ENCODE peak calls at places on chromosomes 2 and 18, in four cellular contexts. R, A, G and Q are unnamed samples.
A peak's percentile ranks its signal among the peaks of the same experiment; 100 is the strongest.

GRCh38 chr18:67266591-67267237 is 249.8 kb downstream of the DSEL start:
- DNase-seq in R (no peak), A (peak; percentile 13), G (no peak), Q (no peak)

GRCh38 chr18:30945769-30946168 is 96.8 kb downstream of the DSC3 start:
- DNase-seq in R (no peak), A (no peak), G (no peak), Q (no peak)

GRCh38 chr2:222797308-222797707 is 63.5 kb upstream of the ACSL3 start:
- DNase-seq in R (no peak), A (peak; percentile 54), G (no peak), Q (no peak)

GRCh38 chr2:56464613-56465012 is 280.8 kb downstream of the CCDC85A start:
- DNase-seq in R (no peak), A (no peak), G (no peak), Q (no peak)

GRCh38 chr2:12841021-12841420 is 124.3 kb downstream of the TRIB2 start:
- DNase-seq in R (no peak), A (no peak), G (no peak), Q (no peak)

GRCh38 chr18:59660398-59660797 is 36.8 kb downstream of the CCBE1 start:
- DNase-seq in R (no peak), A (no peak), G (no peak), Q (no peak)

GRCh38 chr2:219209236-219209635 is 2.7 kb downstream of the ZFAND2B start:
- DNase-seq in R (no peak), A (no peak), G (no peak), Q (no peak)

GRCh38 chr2:164014068-164014577 is 278.3 kb upstream of the FIGN start:
- DNase-seq in R (no peak), A (no peak), G (no peak), Q (no peak)

GRCh38 chr2:238381341-238382130 is 45.2 kb upstream of the ASB1 start:
- DNase-seq in R (no peak), A (no peak), G (peak; percentile 50), Q (no peak)

GRCh38 chr2:105149272-105149671 is 92.3 kb upstream of the GPR45 start:
- DNase-seq in R (no peak), A (no peak), G (no peak), Q (no peak)

GRCh38 chr2:69619725-69620124 is 23.8 kb downstream of the AAK1 start:
- DNase-seq in R (no peak), A (peak; percentile 61), G (no peak), Q (no peak)

GRCh38 chr2:171923206-171923605 is 945 bp downstream of the HAT1 start:
- DNase-seq in R (no peak), A (no peak), G (no peak), Q (peak; percentile 21)

GRCh38 chr2:18701981-18702380 is 112.6 kb upstream of the NT5C1B start:
- DNase-seq in R (no peak), A (no peak), G (no peak), Q (no peak)

GRCh38 chr18:75489493-75490190 is 62.1 kb upstream of the SMIM21 start:
- DNase-seq in R (no peak), A (no peak), G (no peak), Q (no peak)

GRCh38 chr2:133400411-133400810 is 167.9 kb downstream of the NCKAP5 start:
- DNase-seq in R (no peak), A (no peak), G (no peak), Q (no peak)

GRCh38 chr2:8406271-8406670 is 275.6 kb upstream of the ID2 start:
- DNase-seq in R (no peak), A (no peak), G (no peak), Q (no peak)

GRCh38 chr2:38601463-38602135 is 1.1 kb downstream of the HNRNPLL start:
- DNase-seq in R (no peak), A (peak; percentile 53), G (no peak), Q (no peak)

GRCh38 chr2:235936493-235936892 is 231.7 kb downstream of the GBX2 start:
- DNase-seq in R (peak; percentile 56), A (peak; percentile 70), G (no peak), Q (no peak)

GRCh38 chr2:188695953-188696352 is 278.2 kb upstream of the COL3A1 start:
- DNase-seq in R (no peak), A (no peak), G (no peak), Q (no peak)

GRCh38 chr2:109545828-109546713 is 67.7 kb downstream of the SEPTIN10 start:
- DNase-seq in R (peak; percentile 67), A (peak; percentile 71), G (peak; percentile 53), Q (peak; percentile 67)

DNA sequence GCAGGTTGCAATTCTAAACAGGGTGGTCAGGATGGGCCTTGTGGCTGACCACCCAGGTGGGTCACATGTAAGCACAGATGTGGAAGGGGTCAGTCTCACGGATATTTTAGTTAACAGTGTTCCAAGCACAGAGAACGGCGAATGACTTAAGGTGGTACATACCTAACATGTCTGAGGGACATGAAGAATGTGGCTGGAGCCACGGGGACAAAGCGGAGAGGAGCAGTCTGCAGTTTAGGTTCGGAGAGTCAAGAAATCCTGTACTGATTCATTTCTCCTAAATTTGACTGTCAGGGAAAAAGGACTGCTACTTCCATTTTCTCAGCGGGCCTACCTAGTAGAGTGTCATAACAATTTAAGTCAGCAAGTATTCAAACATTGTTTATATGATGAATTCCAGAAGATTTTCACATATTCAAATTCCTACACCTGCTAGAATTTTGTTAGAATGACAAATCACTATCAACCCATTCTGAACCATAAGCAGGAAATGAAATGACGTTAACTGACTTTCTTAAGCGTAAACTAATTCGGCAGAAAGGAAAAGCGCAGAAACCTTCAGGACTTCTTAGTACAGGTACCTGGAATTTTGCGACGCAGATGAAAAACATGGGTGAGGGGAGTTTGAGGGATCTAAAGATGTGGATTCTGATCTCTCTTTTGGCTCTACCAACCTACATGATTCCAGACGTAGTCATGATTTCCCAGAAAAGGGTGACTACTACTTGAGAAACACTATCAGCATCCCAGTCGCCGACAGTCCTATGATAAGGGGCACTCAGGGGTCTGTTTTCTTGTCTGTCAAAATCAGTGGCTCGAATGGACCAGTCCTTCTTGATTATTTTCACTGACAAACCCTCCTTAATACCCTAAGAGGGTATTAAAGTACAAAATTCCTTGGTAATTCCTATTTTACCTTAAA is 41.3 kb downstream of the PTPN2 start:
- DNase-seq in R (no peak), A (peak; percentile 75), G (no peak), Q (no peak)
- H3K4me1 ChIP-seq in R (peaks cover 4% of the 10 kb centered on the region), A (peaks cover 2% of the 10 kb centered on the region), G (peaks cover 45% of the 10 kb centered on the region), Q (peaks cover 27% of the 10 kb centered on the region)

DNA sequence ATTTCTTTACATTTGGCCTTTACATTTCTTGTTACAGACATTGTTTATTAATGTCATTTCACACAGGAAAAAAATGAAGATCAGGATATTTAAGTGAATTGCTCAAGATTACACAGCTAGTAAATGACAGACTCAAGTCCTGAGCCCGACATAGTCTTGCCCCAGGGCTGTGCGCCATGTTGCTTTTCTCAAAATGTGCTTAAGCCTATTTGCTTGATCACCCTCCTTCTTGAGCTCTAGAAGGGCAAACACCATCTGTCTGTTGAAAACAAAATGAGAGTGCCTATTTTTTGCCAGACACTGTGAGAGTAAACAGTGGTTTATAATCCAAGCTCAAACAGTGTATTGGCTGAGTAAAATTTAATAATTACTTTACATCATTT is 34.8 kb upstream of the HNMT start:
- DNase-seq in R (no peak), A (peak; percentile 31), G (no peak), Q (no peak)
- H3K4me1 ChIP-seq in R (no peaks in the 10 kb centered on the region), A (peaks cover 2% of the 10 kb centered on the region), G (no peaks in the 10 kb centered on the region), Q (no peaks in the 10 kb centered on the region)

DNA sequence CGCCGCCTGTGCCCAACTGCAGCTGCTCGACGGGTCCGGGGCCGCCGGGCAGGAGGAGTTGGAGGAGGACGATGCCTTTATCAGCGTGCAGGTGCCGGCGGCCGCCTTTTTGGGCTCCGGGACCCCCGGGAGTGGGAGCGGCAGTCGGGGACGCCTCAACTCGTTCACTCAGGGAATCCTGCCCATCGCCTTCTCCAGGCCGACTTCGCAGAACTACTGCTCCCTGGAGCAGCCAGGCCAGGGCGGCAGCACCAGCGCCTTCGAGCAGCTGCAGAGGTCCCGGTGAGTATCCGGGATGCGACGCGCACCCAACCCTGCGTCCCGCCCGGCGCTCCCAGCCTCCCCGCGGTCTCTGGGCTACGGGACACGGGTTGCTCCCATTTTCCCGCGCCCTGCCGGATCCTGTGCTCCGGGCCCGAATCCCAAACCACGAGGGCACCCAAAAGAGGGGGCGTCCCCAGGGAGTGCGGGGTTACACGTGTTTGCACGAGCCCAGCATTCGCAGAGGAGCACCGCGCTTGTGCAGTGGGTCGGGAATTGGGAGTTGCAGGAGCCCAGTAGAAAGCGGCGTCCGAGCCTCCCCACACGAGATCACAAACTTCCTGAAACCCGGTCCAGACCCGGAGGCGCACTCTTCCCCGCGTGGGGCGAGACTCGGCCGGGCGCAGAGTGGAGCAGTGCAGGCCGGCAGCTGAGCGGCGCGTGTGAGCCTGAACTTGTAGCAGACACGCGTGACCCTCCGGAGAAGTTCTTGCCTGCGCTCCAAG is 1.2 kb downstream of the CABLES1 start:
- DNase-seq in R (peak; percentile 41), A (peak; percentile 46), G (peak; percentile 46), Q (peak; percentile 39)
- H3K4me1 ChIP-seq in R (no peaks in the 10 kb centered on the region), A (peaks cover 5% of the 10 kb centered on the region), G (peaks cover 40% of the 10 kb centered on the region), Q (peaks cover 47% of the 10 kb centered on the region)

GRCh38 chr2:85178980-85179411 is 45.8 kb downstream of the TCF7L1 start:
- DNase-seq in R (no peak), A (peak; percentile 76), G (no peak), Q (no peak)

GRCh38 chr2:85178154-85178553 is 45.0 kb downstream of the TCF7L1 start:
- DNase-seq in R (no peak), A (no peak), G (no peak), Q (no peak)

GRCh38 chr2:85175369-85176299 is 42.4 kb downstream of the TCF7L1 start:
- DNase-seq in R (no peak), A (peak; percentile 84), G (no peak), Q (peak; percentile 19)

GRCh38 chr2:85174943-85175342 is 41.8 kb downstream of the TCF7L1 start:
- DNase-seq in R (no peak), A (no peak), G (no peak), Q (no peak)

DNA sequence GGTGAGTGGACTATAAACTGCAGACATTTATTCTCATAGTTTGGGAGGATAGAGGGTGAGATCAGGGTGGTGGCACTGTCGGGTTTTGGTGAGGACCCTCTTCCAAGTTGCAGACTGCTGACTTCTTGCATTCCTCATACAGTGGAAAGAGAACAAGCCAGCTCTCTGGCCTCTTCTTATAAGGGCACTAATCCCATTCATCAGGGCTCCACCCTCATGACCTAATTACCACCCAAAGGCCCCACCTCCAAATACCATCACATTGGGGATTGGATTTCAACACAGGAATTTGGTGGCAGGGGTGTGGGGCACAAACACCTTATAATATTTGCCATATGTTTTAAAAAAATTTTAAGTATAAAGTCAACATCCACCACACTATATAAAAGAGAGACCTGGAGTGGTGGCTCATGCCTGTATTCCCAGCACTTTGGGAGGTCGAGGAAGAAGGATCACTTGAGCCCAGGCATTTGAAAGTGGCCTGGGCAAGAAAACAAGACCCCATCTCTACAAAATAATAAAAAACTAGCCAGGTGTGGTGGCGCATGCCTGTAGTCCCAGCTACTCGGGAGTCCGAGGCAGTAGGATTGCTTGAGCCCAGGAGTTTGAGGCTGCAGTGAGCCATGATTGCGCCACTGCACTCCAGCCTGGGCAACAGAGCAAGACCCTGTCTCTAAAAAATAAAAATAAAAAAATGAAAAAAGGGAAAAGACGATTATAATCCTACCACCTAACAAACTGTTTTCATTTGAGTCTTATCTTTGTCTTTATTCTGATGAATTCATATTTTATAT is 44.0 kb downstream of the TCF7L1 start:
- DNase-seq in R (no peak), A (no peak), G (no peak), Q (no peak)
- H3K4me1 ChIP-seq in R (peaks cover 37% of the 10 kb centered on the region), A (peaks cover 25% of the 10 kb centered on the region), G (peaks cover 58% of the 10 kb centered on the region), Q (peaks cover 17% of the 10 kb centered on the region)

GRCh38 chr18:47549141-47549540 is 297.7 kb upstream of the SKOR2 start:
- DNase-seq in R (no peak), A (no peak), G (no peak), Q (no peak)
- H3K4me1 ChIP-seq in R (no peaks in the 10 kb centered on the region), A (no peaks in the 10 kb centered on the region), G (no peaks in the 10 kb centered on the region), Q (no peaks in the 10 kb centered on the region)